ENCODE peak calls at places on chromosomes 7 and 10, in seven cellular contexts. One of them, this sample, is unnamed.

GRCh38 chr10:50567384-50567783 is 56.4 kb downstream of the SGMS1 start:
- DNase-seq in AG10803: no peak
- DNase-seq in tibial artery: no peak
- DNase-seq in cardiac muscle cell: no peak
- DNase-seq in dorsolateral prefrontal cortex: peak
- DNase-seq in OCI-LY7: no peak
- DNase-seq in breast epithelium: no peak
- DNase-seq in this sample: no peak

GRCh38 chr7:15801041-15801440 is 114.6 kb upstream of the MEOX2 start:
- DNase-seq in AG10803: peak
- DNase-seq in tibial artery: no peak
- DNase-seq in cardiac muscle cell: no peak
- DNase-seq in dorsolateral prefrontal cortex: no peak
- DNase-seq in OCI-LY7: no peak
- DNase-seq in breast epithelium: no peak
- DNase-seq in this sample: no peak

GRCh38 chr7:142331941-142332340 is 74.1 kb upstream of the PRSS58 start:
- DNase-seq in AG10803: no peak
- DNase-seq in tibial artery: no peak
- DNase-seq in cardiac muscle cell: no peak
- DNase-seq in dorsolateral prefrontal cortex: no peak
- DNase-seq in OCI-LY7: no peak
- DNase-seq in breast epithelium: no peak
- DNase-seq in this sample: no peak

GRCh38 chr7:129782257-129783096 is 170.3 kb downstream of the UBE2H start:
- DNase-seq in AG10803: peak
- DNase-seq in tibial artery: no peak
- DNase-seq in cardiac muscle cell: no peak
- DNase-seq in dorsolateral prefrontal cortex: no peak
- DNase-seq in OCI-LY7: no peak
- DNase-seq in breast epithelium: no peak
- DNase-seq in this sample: no peak

GRCh38 chr10:24952701-24953349 is 419 bp upstream of the PRTFDC1 start:
- DNase-seq in AG10803: peak
- DNase-seq in tibial artery: no peak
- DNase-seq in cardiac muscle cell: peak
- DNase-seq in dorsolateral prefrontal cortex: peak
- DNase-seq in OCI-LY7: no peak
- DNase-seq in breast epithelium: no peak
- DNase-seq in this sample: no peak

GRCh38 chr10:85612833-85613232 is 753.8 kb downstream of the GRID1 start:
- DNase-seq in AG10803: no peak
- DNase-seq in tibial artery: peak
- DNase-seq in cardiac muscle cell: no peak
- DNase-seq in dorsolateral prefrontal cortex: no peak
- DNase-seq in OCI-LY7: peak
- DNase-seq in breast epithelium: no peak
- DNase-seq in this sample: peak

GRCh38 chr10:82660205-82660604 is 785.2 kb downstream of the NRG3 start:
- DNase-seq in AG10803: no peak
- DNase-seq in tibial artery: no peak
- DNase-seq in cardiac muscle cell: no peak
- DNase-seq in dorsolateral prefrontal cortex: no peak
- DNase-seq in OCI-LY7: no peak
- DNase-seq in breast epithelium: no peak
- DNase-seq in this sample: no peak

GRCh38 chr10:110016037-110016436 is 8.3 kb downstream of the ADD3 start:
- DNase-seq in AG10803: peak
- DNase-seq in tibial artery: no peak
- DNase-seq in cardiac muscle cell: peak
- DNase-seq in dorsolateral prefrontal cortex: no peak
- DNase-seq in OCI-LY7: peak
- DNase-seq in breast epithelium: no peak
- DNase-seq in this sample: no peak

GRCh38 chr7:30728591-30729100 is 23.3 kb upstream of the INMT start:
- DNase-seq in AG10803: no peak
- DNase-seq in tibial artery: no peak
- DNase-seq in cardiac muscle cell: no peak
- DNase-seq in dorsolateral prefrontal cortex: no peak
- DNase-seq in OCI-LY7: no peak
- DNase-seq in breast epithelium: no peak
- DNase-seq in this sample: no peak

GRCh38 chr7:151518105-151518780 is 1.5 kb downstream of the RHEB start:
- DNase-seq in AG10803: peak
- DNase-seq in tibial artery: peak
- DNase-seq in cardiac muscle cell: peak
- DNase-seq in dorsolateral prefrontal cortex: no peak
- DNase-seq in OCI-LY7: peak
- DNase-seq in breast epithelium: peak
- DNase-seq in this sample: peak

GRCh38 chr7:151520419-151521229 is 929 bp upstream of the RHEB start:
- DNase-seq in AG10803: peak
- DNase-seq in tibial artery: peak
- DNase-seq in cardiac muscle cell: no peak
- DNase-seq in dorsolateral prefrontal cortex: peak
- DNase-seq in OCI-LY7: no peak
- DNase-seq in breast epithelium: peak
- DNase-seq in this sample: no peak

GRCh38 chr7:151517601-151518104 is 2.0 kb downstream of the RHEB start:
- DNase-seq in AG10803: peak
- DNase-seq in tibial artery: no peak
- DNase-seq in cardiac muscle cell: no peak
- DNase-seq in dorsolateral prefrontal cortex: no peak
- DNase-seq in OCI-LY7: no peak
- DNase-seq in breast epithelium: no peak
- DNase-seq in this sample: no peak

GRCh38 chr7:151518781-151519044 is 982 bp downstream of the RHEB start:
- DNase-seq in AG10803: no peak
- DNase-seq in tibial artery: no peak
- DNase-seq in cardiac muscle cell: peak
- DNase-seq in dorsolateral prefrontal cortex: no peak
- DNase-seq in OCI-LY7: no peak
- DNase-seq in breast epithelium: no peak
- DNase-seq in this sample: no peak

GRCh38 chr7:151519765-151520418 is at the start of gene RHEB:
- DNase-seq in AG10803: peak
- DNase-seq in tibial artery: peak
- DNase-seq in cardiac muscle cell: peak
- DNase-seq in dorsolateral prefrontal cortex: peak
- DNase-seq in OCI-LY7: peak
- DNase-seq in breast epithelium: peak
- DNase-seq in this sample: peak
- H3K4me3 ChIP-seq in AG10803: peak
- H3K4me3 ChIP-seq in tibial artery: peak
- H3K4me3 ChIP-seq in cardiac muscle cell: peak
- H3K4me3 ChIP-seq in dorsolateral prefrontal cortex: peak
- H3K4me3 ChIP-seq in OCI-LY7: peak
- H3K4me3 ChIP-seq in breast epithelium: peak
- H3K4me3 ChIP-seq in this sample: peak

GRCh38 chr7:108146070-108146842 is 16.1 kb upstream of the LAMB4 start:
- DNase-seq in AG10803: peak
- DNase-seq in tibial artery: peak
- DNase-seq in cardiac muscle cell: peak
- DNase-seq in dorsolateral prefrontal cortex: peak
- DNase-seq in OCI-LY7: peak
- DNase-seq in breast epithelium: no peak
- DNase-seq in this sample: peak
- H3K4me3 ChIP-seq in AG10803: peak
- H3K4me3 ChIP-seq in tibial artery: no peak
- H3K4me3 ChIP-seq in cardiac muscle cell: peak
- H3K4me3 ChIP-seq in dorsolateral prefrontal cortex: peak
- H3K4me3 ChIP-seq in OCI-LY7: no peak
- H3K4me3 ChIP-seq in breast epithelium: no peak
- H3K4me3 ChIP-seq in this sample: no peak

GRCh38 chr7:98282727-98283126 is 1.2 kb downstream of the BRI3 start:
- DNase-seq in AG10803: no peak
- DNase-seq in tibial artery: no peak
- DNase-seq in cardiac muscle cell: no peak
- DNase-seq in dorsolateral prefrontal cortex: no peak
- DNase-seq in OCI-LY7: no peak
- DNase-seq in breast epithelium: no peak
- DNase-seq in this sample: no peak

GRCh38 chr7:98283887-98284222 is 2.4 kb downstream of the BRI3 start:
- DNase-seq in AG10803: no peak
- DNase-seq in tibial artery: no peak
- DNase-seq in cardiac muscle cell: no peak
- DNase-seq in dorsolateral prefrontal cortex: no peak
- DNase-seq in OCI-LY7: no peak
- DNase-seq in breast epithelium: no peak
- DNase-seq in this sample: no peak

GRCh38 chr7:98284335-98285036 is 3.0 kb downstream of the BRI3 start:
- DNase-seq in AG10803: peak
- DNase-seq in tibial artery: peak
- DNase-seq in cardiac muscle cell: no peak
- DNase-seq in dorsolateral prefrontal cortex: no peak
- DNase-seq in OCI-LY7: no peak
- DNase-seq in breast epithelium: no peak
- DNase-seq in this sample: no peak

GRCh38 chr7:98281757-98282652 is 519 bp downstream of the BRI3 start:
- DNase-seq in AG10803: no peak
- DNase-seq in tibial artery: peak
- DNase-seq in cardiac muscle cell: no peak
- DNase-seq in dorsolateral prefrontal cortex: no peak
- DNase-seq in OCI-LY7: peak
- DNase-seq in breast epithelium: no peak
- DNase-seq in this sample: no peak

DNA sequence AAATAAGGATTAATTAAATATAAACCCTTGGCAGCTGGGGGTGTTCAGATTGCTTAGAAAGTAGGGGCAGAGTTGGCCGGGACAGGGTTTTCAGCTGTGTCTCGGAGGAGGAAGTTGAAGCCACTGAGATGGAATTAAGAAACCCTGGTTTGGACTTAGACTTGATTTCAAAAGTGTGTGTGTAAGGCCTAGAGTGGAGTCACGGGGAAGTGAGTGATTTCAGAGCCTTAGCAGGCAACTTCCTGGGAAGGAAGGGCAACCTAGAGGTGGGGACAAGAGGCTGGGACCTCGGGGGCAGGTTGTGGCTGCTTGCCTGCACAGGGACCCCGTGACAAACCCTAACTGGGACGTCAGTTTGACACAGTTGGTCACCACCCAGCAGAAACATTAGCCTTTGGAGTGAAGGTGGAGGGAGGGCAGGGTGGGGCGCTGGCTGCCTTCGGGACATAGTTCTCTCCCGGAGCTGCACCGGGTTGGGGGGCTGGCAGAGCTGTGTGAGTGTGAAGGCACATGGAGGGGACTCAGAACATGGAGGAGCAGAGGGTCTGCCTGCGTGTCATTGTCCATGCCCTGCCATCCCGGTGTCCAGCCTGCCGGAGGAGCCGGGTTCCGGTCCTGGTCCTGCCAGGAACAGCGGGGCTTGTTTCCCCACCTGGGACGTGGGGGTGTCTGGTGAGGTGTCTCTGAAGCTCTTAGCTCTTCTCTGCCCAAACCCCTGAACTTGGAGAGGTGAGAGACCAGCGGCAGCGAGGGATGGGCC is 1.8 kb downstream of the BRI3 start:
- DNase-seq in AG10803: peak
- DNase-seq in tibial artery: peak
- DNase-seq in cardiac muscle cell: no peak
- DNase-seq in dorsolateral prefrontal cortex: no peak
- DNase-seq in OCI-LY7: no peak
- DNase-seq in breast epithelium: no peak
- DNase-seq in this sample: no peak
- H3K4me3 ChIP-seq in AG10803: peak
- H3K4me3 ChIP-seq in tibial artery: peak
- H3K4me3 ChIP-seq in cardiac muscle cell: no peak
- H3K4me3 ChIP-seq in dorsolateral prefrontal cortex: peak
- H3K4me3 ChIP-seq in OCI-LY7: no peak
- H3K4me3 ChIP-seq in breast epithelium: peak
- H3K4me3 ChIP-seq in this sample: no peak

DNA sequence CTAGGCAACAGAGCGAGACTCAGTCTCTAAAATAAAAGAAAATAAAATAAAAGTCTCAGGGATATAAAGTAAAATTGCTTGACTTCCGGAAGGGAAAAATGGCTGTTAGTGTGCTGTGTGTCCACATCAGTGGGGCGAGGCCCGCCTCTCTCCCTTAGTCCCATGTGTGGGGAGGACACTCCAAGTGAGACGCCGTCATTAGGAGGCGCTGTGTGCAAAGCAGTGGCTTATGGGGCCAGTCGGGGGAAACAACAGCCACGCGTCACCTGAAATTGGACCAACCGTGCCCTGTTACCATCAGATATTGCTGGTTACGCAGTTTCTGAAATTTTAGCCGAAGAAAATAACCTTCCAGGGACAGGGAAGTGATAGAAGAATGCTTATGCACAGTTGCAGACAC is 15.8 kb downstream of the SFXN4 start:
- DNase-seq in AG10803: no peak
- DNase-seq in tibial artery: peak
- DNase-seq in cardiac muscle cell: no peak
- DNase-seq in dorsolateral prefrontal cortex: no peak
- DNase-seq in OCI-LY7: no peak
- DNase-seq in breast epithelium: no peak
- DNase-seq in this sample: no peak
- H3K4me3 ChIP-seq in AG10803: no peak
- H3K4me3 ChIP-seq in tibial artery: no peak
- H3K4me3 ChIP-seq in cardiac muscle cell: no peak
- H3K4me3 ChIP-seq in dorsolateral prefrontal cortex: no peak
- H3K4me3 ChIP-seq in OCI-LY7: no peak
- H3K4me3 ChIP-seq in breast epithelium: no peak
- H3K4me3 ChIP-seq in this sample: no peak

DNA sequence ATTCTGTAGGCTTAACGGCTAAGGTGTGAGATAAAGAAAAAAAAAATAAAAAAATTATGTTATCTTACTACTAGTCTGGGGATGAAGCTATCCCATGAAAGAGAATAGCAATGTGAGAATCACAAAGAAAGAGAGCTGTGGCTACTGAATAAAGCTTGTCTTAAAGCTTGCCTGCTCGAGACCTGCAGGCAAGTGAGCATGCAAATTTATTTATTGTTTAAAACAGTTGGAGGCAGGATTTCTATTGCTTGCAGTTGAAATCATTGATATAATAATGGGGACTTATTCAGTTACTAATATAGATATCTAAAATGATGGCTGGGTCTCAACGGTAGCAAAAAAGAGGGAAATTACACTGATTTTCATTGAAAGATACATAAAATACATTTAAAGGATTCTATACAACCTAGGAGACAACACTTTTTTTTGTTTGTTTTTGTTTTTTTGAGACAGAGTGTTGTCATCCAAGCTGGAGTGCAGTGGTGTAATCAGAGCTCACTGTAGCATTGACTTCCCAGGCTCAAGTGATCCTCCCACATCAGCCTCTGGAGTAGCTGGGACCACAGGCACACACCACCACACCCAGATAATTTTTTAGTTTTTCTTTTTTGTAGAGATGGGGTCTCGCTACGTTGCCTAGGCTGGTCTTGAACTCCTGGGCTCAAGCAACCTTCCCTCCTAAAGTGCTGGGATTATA is 144.5 kb upstream of the FEZF1 start:
- DNase-seq in AG10803: no peak
- DNase-seq in tibial artery: no peak
- DNase-seq in cardiac muscle cell: no peak
- DNase-seq in dorsolateral prefrontal cortex: no peak
- DNase-seq in OCI-LY7: no peak
- DNase-seq in breast epithelium: no peak
- DNase-seq in this sample: no peak
- H3K4me3 ChIP-seq in AG10803: no peak
- H3K4me3 ChIP-seq in tibial artery: no peak
- H3K4me3 ChIP-seq in cardiac muscle cell: no peak
- H3K4me3 ChIP-seq in dorsolateral prefrontal cortex: no peak
- H3K4me3 ChIP-seq in OCI-LY7: no peak
- H3K4me3 ChIP-seq in breast epithelium: no peak
- H3K4me3 ChIP-seq in this sample: no peak

GRCh38 chr10:121710207-121710606 is 112.0 kb upstream of the FGFR2 start:
- DNase-seq in AG10803: no peak
- DNase-seq in tibial artery: no peak
- DNase-seq in cardiac muscle cell: no peak
- DNase-seq in dorsolateral prefrontal cortex: no peak
- DNase-seq in OCI-LY7: no peak
- DNase-seq in breast epithelium: no peak
- DNase-seq in this sample: no peak
- H3K4me3 ChIP-seq in AG10803: no peak
- H3K4me3 ChIP-seq in tibial artery: no peak
- H3K4me3 ChIP-seq in cardiac muscle cell: no peak
- H3K4me3 ChIP-seq in dorsolateral prefrontal cortex: no peak
- H3K4me3 ChIP-seq in OCI-LY7: no peak
- H3K4me3 ChIP-seq in breast epithelium: no peak
- H3K4me3 ChIP-seq in this sample: no peak

This sample was measured in Jurkat, Clone E6-1.